ENCODE peak calls at places on chromosomes 2 and 18, in seven cellular contexts. G, U, Q, Z, F, T and R are unnamed samples.

GRCh38 chr2:148994341-148994740 is 44.2 kb upstream of the LYPD6B start:
- DNase-seq in G (no peak), U (no peak), Q (no peak), Z (no peak), F (no peak), T (no peak), R (no peak)

GRCh38 chr2:70828115-70828514 is 7.5 kb downstream of the CD207 start:
- DNase-seq in G (no peak), U (no peak), Q (no peak), Z (no peak), F (no peak), T (no peak), R (no peak)

GRCh38 chr2:9979977-9980376 is 28.5 kb downstream of the GRHL1 start:
- DNase-seq in G (no peak), U (no peak), Q (no peak), Z (no peak), F (no peak), T (no peak), R (no peak)

GRCh38 chr2:7118606-7119503 is 201.6 kb downstream of the RNF144A start:
- DNase-seq in G (no peak), U (no peak), Q (peak; percentile 50), Z (no peak), F (no peak), T (peak; percentile 25), R (peak; percentile 17)

GRCh38 chr2:241885701-241886643 is 16.4 kb downstream of the RTP5 start:
- DNase-seq in G (peak; percentile 67), U (no peak), Q (no peak), Z (no peak), F (no peak), T (no peak), R (no peak)

GRCh38 chr2:59583173-59583765 is 970.2 kb downstream of the BCL11A start:
- DNase-seq in G (no peak), U (no peak), Q (no peak), Z (no peak), F (no peak), T (no peak), R (no peak)

GRCh38 chr2:217800433-217801114 is 202.2 kb downstream of the TNS1 start:
- DNase-seq in G (no peak), U (no peak), Q (no peak), Z (peak; percentile 58), F (no peak), T (no peak), R (no peak)

GRCh38 chr2:126543081-126543480 is 112.9 kb upstream of the GYPC start:
- DNase-seq in G (no peak), U (no peak), Q (no peak), Z (no peak), F (no peak), T (peak; percentile 7), R (peak; percentile 4)

GRCh38 chr2:179571141-179571713 is 290.2 kb downstream of the ZNF385B start:
- DNase-seq in G (no peak), U (no peak), Q (no peak), Z (no peak), F (no peak), T (no peak), R (peak; percentile 50)

GRCh38 chr2:168545439-168546082 is 89.5 kb downstream of the CERS6 start:
- DNase-seq in G (no peak), U (peak; percentile 45), Q (no peak), Z (no peak), F (no peak), T (peak; percentile 59), R (peak; percentile 93)

GRCh38 chr2:52821631-52822030 is 946.0 kb upstream of the CHAC2 start:
- DNase-seq in G (no peak), U (no peak), Q (no peak), Z (no peak), F (no peak), T (peak; percentile 5), R (no peak)
- TF ChIP-seq CTCF in G (no peak), U (no peak), Q (no peak), Z (no peak), F (peak; percentile 7), T (no peak), R (no peak)

GRCh38 chr2:42404666-42405065 is 43.6 kb upstream of the COX7A2L start:
- DNase-seq in G (no peak), U (no peak), Q (no peak), Z (no peak), F (no peak), T (no peak), R (no peak)
- H3K4me3 ChIP-seq in G (no peak overlapping the region), U (no peak overlapping the region), Q (no peak overlapping the region), Z (no peak overlapping the region), F (no peak overlapping the region), T (no peak overlapping the region), R (no peak overlapping the region)

GRCh38 chr18:3664563-3665178 is 214.7 kb downstream of the TGIF1 start:
- DNase-seq in G (no peak), U (no peak), Q (peak; percentile 21), Z (no peak), F (peak; percentile 55), T (peak; percentile 54), R (no peak)
- TF ChIP-seq CTCF in G (no peak), U (no peak), Q (no peak), Z (no peak), F (no peak), T (no peak), R (no peak)

GRCh38 chr2:216500572-216500971 is 1.9 kb downstream of the RPL37A start:
- DNase-seq in G (no peak), U (no peak), Q (no peak), Z (no peak), F (no peak), T (no peak), R (no peak)
- H3K4me3 ChIP-seq in G (no peak overlapping the region), U (peak overlapping the region; percentile 96), Q (no peak overlapping the region), Z (no peak overlapping the region), F (peak overlapping the region; percentile 90), T (peak overlapping the region; percentile 86), R (peak overlapping the region; percentile 85)